ENCODE peak calls at places on chromosomes 12 and 14, in four cellular contexts. T is lower leg skin; G is CD8-positive, alpha-beta T cell; P is heart left ventricle. N is an unnamed sample.

GRCh38 chr14:25351269-25351668 is 301.3 kb upstream of the STXBP6 start:
- DNase-seq in P (no peak), G (no peak), T (no peak), N (no peak)

GRCh38 chr14:91292476-91292875 is 48.0 kb upstream of the GPR68 start:
- DNase-seq in T (no peak), G (no peak), P (no peak), N (no peak)

GRCh38 chr12:77724367-77724957 is 106.2 kb upstream of the NAV3 start:
- DNase-seq in P (no peak), T (no peak), G (no peak), N (peak)

GRCh38 chr12:97556201-97556824 is 93.7 kb downstream of the RMST start:
- DNase-seq in G (no peak), P (peak), T (no peak), N (peak)

GRCh38 chr12:55694651-55695050 is 13.1 kb downstream of the ITGA7 start:
- DNase-seq in G (no peak), T (peak), P (no peak), N (no peak)

GRCh38 chr14:61671086-61671485 is 24.2 kb upstream of the HIF1A start:
- DNase-seq in T (no peak), P (no peak), G (no peak), N (no peak)

GRCh38 chr14:103091041-103091882 is 3.3 kb upstream of the EXOC3L4 start:
- DNase-seq in G (peak), T (no peak), P (peak), N (no peak)

GRCh38 chr14:77663289-77663688 is 44.5 kb downstream of the ALKBH1 start:
- DNase-seq in G (no peak), P (no peak), T (no peak), N (no peak)

GRCh38 chr12:47437570-47437969 is 268.3 kb downstream of the RPAP3 start:
- DNase-seq in G (no peak), P (no peak), T (no peak), N (no peak)

GRCh38 chr12:212799-213526 is 994 bp downstream of the SLC6A12 start:
- DNase-seq in P (no peak), G (no peak), T (no peak), N (no peak)

GRCh38 chr12:57628280-57629191 is 4.5 kb downstream of the B4GALNT1 start:
- DNase-seq in T (peak), P (no peak), G (peak), N (no peak)

GRCh38 chr12:509494-509893 is 49.8 kb downstream of the B4GALNT3 start:
- DNase-seq in T (peak), G (no peak), P (no peak), N (peak)

GRCh38 chr12:76033116-76034001 is 1.8 kb upstream of the PHLDA1 start:
- DNase-seq in G (no peak), T (no peak), P (no peak), N (peak)

GRCh38 chr14:70069186-70069585 is 119.6 kb downstream of the SLC8A3 start:
- DNase-seq in P (no peak), T (no peak), G (no peak), N (no peak)

GRCh38 chr12:113462117-113462774 is 9.4 kb downstream of the LHX5 start:
- DNase-seq in G (peak), T (peak), P (peak), N (peak)

GRCh38 chr12:52045794-52046199 is 5.4 kb upstream of the NR4A1 start:
- DNase-seq in G (no peak), P (peak), T (no peak), N (no peak)

GRCh38 chr12:62640910-62641448 is 174.4 kb downstream of the MON2 start:
- DNase-seq in P (no peak), T (no peak), G (no peak), N (peak)

GRCh38 chr12:75048763-75049162 is 160.9 kb downstream of the KCNC2 start:
- DNase-seq in T (no peak), G (no peak), P (no peak), N (no peak)

GRCh38 chr12:48350249-48351021 is at the start of gene ZNF641:
- DNase-seq in G (peak), P (peak), T (peak), N (peak)

GRCh38 chr12:42394429-42394828 is 68.5 kb downstream of the PPHLN1 start:
- DNase-seq in T (no peak), G (no peak), P (no peak), N (no peak)

GRCh38 chr12:89217472-89217871 is 134.8 kb downstream of the DUSP6 start:
- DNase-seq in T (no peak), G (no peak), P (no peak), N (no peak)

GRCh38 chr14:47585447-47585846 is 90.0 kb downstream of the MDGA2 start:
- DNase-seq in T (no peak), G (no peak), P (no peak), N (no peak)

GRCh38 chr12:40017488-40017887 is 88.4 kb downstream of the SLC2A13 start:
- DNase-seq in T (no peak), G (no peak), P (no peak), N (no peak)

GRCh38 chr12:102740157-102741032 is 176.6 kb downstream of the PAH start:
- DNase-seq in T (no peak), P (no peak), G (no peak), N (peak)

GRCh38 chr12:58750484-58750883 is 169.8 kb downstream of the LRIG3 start:
- DNase-seq in G (no peak), P (no peak), T (no peak), N (peak)

GRCh38 chr12:12723681-12724420 is 6.7 kb downstream of the CDKN1B start:
- DNase-seq in T (peak), G (peak), P (peak), N (peak)

GRCh38 chr12:69985656-69986055 is 160.6 kb downstream of the MYRFL start:
- DNase-seq in P (no peak), T (no peak), G (no peak), N (no peak)

GRCh38 chr12:67193705-67194104 is 75.5 kb upstream of the CAND1 start:
- DNase-seq in T (no peak), P (no peak), G (no peak), N (peak)

GRCh38 chr12:59452746-59453145 is 143.1 kb upstream of the SLC16A7 start:
- DNase-seq in P (no peak), G (no peak), T (no peak), N (no peak)

GRCh38 chr12:91370086-91370868 is 187.7 kb upstream of the DCN start:
- DNase-seq in T (no peak), G (no peak), P (no peak), N (no peak)

GRCh38 chr12:64673490-64674169 is 63.3 kb downstream of the RASSF3 start:
- DNase-seq in T (no peak), P (no peak), G (no peak), N (peak)

GRCh38 chr14:104749111-104749649 is 3.8 kb upstream of the SIVA1 start:
- DNase-seq in P (no peak), G (no peak), T (no peak), N (peak)

GRCh38 chr14:103260629-103261124 is 73.4 kb upstream of the EIF5 start:
- DNase-seq in T (peak), G (no peak), P (peak), N (peak)

GRCh38 chr12:43210437-43211197 is 341.4 kb downstream of the ADAMTS20 start:
- DNase-seq in T (no peak), P (no peak), G (no peak), N (peak)

GRCh38 chr12:5248230-5248629 is 183.7 kb upstream of the NTF3 start:
- DNase-seq in G (no peak), T (no peak), P (no peak), N (no peak)

GRCh38 chr12:5499566-5500325 is 67.8 kb downstream of the NTF3 start:
- DNase-seq in T (peak), P (no peak), G (no peak), N (peak)

GRCh38 chr12:778615-779014 is 26.2 kb downstream of the WNK1 start:
- DNase-seq in P (no peak), G (no peak), T (no peak), N (no peak)

GRCh38 chr14:55052259-55052930 is 948 bp downstream of the MAPK1IP1L start:
- DNase-seq in T (no peak), P (no peak), G (no peak), N (peak)

GRCh38 chr14:55051426-55052258 is at the start of gene MAPK1IP1L:
- DNase-seq in G (peak), T (peak), P (peak), N (peak)

GRCh38 chr14:55053500-55053899 is 2.1 kb downstream of the MAPK1IP1L start:
- DNase-seq in P (no peak), T (no peak), G (no peak), N (no peak)

GRCh38 chr14:55054098-55054497 is 2.7 kb downstream of the MAPK1IP1L start:
- DNase-seq in P (no peak), T (no peak), G (no peak), N (no peak)

DNA sequence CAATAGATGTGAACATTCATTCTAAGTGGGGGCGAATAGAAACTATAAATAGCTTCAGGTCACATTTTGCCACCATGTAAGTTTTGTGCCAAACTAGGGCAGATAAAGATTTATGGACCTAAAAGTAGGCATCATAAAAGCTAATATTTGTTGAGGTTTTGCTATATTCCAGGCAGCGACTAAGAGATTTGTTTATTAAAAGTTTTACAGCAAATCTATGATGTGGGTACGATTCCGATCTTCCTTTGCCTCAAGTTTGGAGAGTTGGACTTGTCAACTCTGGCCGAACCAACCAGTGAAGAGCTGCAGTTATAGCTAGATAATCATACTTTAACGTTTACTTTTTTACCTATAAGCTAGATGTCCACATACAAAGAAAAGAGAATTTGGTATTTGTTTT is 1.6 kb downstream of the MAPK1IP1L start:
- DNase-seq in T (no peak), G (no peak), P (no peak), N (no peak)
- H3K4me3 ChIP-seq in T (no peak), G (peak), P (no peak), N (peak)

DNA sequence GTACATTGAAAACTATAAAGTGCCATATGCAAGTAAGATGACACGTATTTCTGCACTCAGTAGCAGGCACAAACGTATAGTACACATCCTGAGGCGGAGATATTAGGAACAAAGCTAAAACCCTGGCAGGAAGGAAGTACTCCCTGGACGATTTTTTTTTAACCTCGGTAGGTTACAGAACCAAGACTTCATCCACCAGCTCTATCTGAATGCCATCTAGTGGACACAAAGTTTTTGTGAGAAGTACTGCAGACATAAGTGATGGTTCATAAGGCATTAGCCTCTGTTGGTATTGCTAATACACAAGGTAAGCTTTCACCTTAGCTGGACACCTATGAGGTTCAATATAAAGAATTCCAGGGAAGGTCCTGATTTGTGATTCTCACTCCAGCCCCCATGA is 83.0 kb upstream of the CCDC196 start:
- DNase-seq in G (no peak), P (no peak), T (no peak), N (peak)
- TF ChIP-seq CTCF in G (no peak), P (peak), T (no peak), N (peak)

DNA sequence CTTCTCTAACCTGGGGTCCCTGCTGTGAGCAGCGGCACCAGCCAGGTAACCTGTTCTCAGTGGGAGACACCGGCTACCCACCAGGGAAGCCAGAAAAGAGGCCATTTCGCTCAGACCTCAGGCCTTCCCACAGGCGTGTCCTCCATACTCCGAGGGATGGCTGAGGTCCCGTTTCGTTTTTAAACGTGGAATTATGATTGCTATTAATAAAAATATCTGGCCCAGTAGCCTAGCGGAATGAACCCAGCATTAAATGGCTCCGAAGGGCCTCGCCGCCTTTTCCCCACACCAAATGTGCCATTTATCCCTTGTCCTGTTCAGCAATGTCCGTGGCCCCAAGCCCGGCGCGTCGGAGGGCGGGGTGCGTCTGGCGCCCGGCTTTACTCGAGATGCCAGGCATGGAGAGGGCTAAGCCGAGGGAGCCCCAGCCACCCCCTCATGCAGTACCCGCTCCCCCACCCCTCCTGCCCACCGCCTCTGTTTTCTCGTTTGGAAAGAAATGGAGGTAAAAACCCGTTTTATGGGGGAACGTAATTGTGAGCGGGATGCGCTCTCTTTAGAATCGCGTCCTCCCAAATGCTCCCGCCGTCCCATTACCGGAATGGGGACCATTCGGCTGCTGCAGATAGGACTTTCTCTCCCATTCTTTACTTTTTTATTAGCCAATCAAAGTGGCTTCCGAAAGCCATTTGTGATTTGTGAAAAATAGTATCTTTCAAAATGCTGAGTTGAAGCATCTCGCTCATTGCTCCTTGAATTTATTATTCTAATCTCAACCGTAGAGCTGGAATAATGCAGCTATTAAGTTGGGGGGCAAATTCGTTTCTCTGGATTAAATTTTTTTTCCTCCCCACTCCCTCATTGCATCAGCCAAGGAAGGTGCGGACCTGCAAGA is 5.8 kb downstream of the HOXC8 start:
- DNase-seq in G (no peak), T (no peak), P (no peak), N (no peak)
- H3K4me3 ChIP-seq in G (no peak), T (no peak), P (no peak), N (no peak)

GRCh38 chr12:115638753-115639666 is 638.5 kb downstream of the MED13L start:
- DNase-seq in T (no peak), P (no peak), G (no peak), N (no peak)
- TF ChIP-seq CTCF in T (no peak), P (no peak), G (no peak), N (no peak)

DNA sequence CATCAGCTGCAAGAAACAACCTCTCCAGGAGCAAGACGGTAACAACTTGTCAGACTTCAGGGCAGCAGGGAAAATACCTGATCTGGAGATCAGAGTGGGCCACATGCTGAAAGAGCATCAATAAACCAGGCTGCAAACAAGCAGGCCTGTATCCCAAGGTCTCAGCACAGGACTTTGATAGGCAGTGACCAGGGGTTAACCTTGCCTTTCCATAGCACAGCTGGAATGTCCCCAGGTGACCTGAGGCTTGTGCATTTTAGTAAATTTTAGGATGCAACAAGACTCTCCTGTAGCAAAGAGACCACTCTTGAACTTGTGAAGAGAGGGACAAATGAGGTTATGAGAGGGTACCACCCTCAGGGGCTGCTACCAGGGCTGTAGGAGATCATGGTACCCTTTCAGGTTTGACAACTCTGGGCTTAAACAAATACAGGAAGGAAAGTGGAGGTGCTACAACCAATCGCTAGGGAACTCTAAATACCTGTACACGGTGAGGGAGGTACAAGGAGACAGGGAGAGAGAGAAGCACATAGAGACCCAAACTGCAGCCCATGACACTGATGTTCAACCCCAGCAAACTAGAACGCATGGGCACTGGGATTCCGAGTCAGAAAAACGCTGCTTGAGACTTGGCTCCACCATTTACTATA is 95.4 kb upstream of the EVL start:
- DNase-seq in G (no peak), T (no peak), P (no peak), N (no peak)
- H3K4me3 ChIP-seq in G (no peak), T (no peak), P (no peak), N (no peak)

DNA sequence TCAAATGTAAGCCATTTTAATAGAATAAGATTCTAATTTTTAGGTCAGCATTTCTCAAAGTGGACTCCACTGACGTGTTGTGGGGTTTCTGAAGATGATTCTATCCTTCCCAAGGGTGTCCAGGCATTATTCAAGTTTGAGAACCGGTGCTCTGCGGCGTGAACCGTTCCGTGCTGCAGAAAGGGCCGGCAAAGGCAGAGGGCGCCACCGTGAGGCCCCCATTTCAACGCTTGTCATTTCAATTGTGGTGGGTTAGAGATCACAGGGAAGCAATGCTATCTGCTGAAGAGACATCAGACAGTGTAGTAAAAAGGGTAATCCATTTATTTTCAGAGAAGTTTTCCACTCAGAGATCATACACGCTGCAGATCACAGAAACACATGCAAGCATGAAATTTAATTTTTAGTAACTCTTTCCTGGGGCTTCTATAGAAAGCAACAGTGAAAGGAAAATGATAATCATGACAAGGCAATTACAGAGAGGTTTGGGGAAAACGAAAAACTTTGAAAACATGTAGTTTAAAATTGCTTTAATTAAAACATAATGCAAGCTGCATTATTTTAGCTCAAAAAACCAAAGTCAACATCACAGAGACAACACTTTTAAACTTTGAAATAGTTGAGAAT is 201.7 kb downstream of the EXOC5 start:
- DNase-seq in P (no peak), G (no peak), T (no peak), N (peak)
- TF ChIP-seq CTCF in P (peak), G (no peak), T (no peak), N (peak)

N was measured in astrocyte of the spinal cord.